ENCODE peak calls at places on chromosomes 12 and 14, in ten cellular contexts. One of them, this sample, is unnamed.

GRCh38 chr12:19018302-19018980 is 111.1 kb upstream of the PLEKHA5 start:
- DNase-seq in CD8-positive, alpha-beta memory T cell: no peak
- DNase-seq in NCI-H774: no peak
- DNase-seq in cerebellar cortex: no peak
- DNase-seq in nephron progenitor cell: no peak
- DNase-seq in ovary: no peak
- DNase-seq in central memory CD8-positive, alpha-beta T cell: no peak
- DNase-seq in right atrium auricular region: no peak
- DNase-seq in lung microvascular endothelial cell: no peak
- DNase-seq in amniotic stem cell: no peak
- DNase-seq in this sample: no peak

GRCh38 chr12:111720457-111720856 is 34.6 kb downstream of the ACAD10 start:
- DNase-seq in CD8-positive, alpha-beta memory T cell: no peak
- DNase-seq in NCI-H774: no peak
- DNase-seq in cerebellar cortex: no peak
- DNase-seq in nephron progenitor cell: no peak
- DNase-seq in ovary: no peak
- DNase-seq in central memory CD8-positive, alpha-beta T cell: no peak
- DNase-seq in right atrium auricular region: no peak
- DNase-seq in lung microvascular endothelial cell: no peak
- DNase-seq in amniotic stem cell: no peak
- DNase-seq in this sample: no peak

GRCh38 chr12:98895086-98895651 is 250.1 kb downstream of the APAF1 start:
- DNase-seq in CD8-positive, alpha-beta memory T cell: no peak
- DNase-seq in NCI-H774: no peak
- DNase-seq in cerebellar cortex: no peak
- DNase-seq in nephron progenitor cell: peak
- DNase-seq in ovary: no peak
- DNase-seq in central memory CD8-positive, alpha-beta T cell: no peak
- DNase-seq in right atrium auricular region: no peak
- DNase-seq in lung microvascular endothelial cell: peak
- DNase-seq in amniotic stem cell: no peak
- DNase-seq in this sample: no peak

GRCh38 chr14:70186826-70187483 is 1.8 kb downstream of the SLC8A3 start:
- DNase-seq in CD8-positive, alpha-beta memory T cell: no peak
- DNase-seq in NCI-H774: no peak
- DNase-seq in cerebellar cortex: peak
- DNase-seq in nephron progenitor cell: peak
- DNase-seq in ovary: no peak
- DNase-seq in central memory CD8-positive, alpha-beta T cell: no peak
- DNase-seq in right atrium auricular region: no peak
- DNase-seq in lung microvascular endothelial cell: peak
- DNase-seq in amniotic stem cell: no peak
- DNase-seq in this sample: no peak

GRCh38 chr12:117005417-117006046 is 93.7 kb downstream of the TESC start:
- DNase-seq in CD8-positive, alpha-beta memory T cell: no peak
- DNase-seq in NCI-H774: no peak
- DNase-seq in cerebellar cortex: no peak
- DNase-seq in nephron progenitor cell: no peak
- DNase-seq in ovary: no peak
- DNase-seq in central memory CD8-positive, alpha-beta T cell: no peak
- DNase-seq in right atrium auricular region: no peak
- DNase-seq in lung microvascular endothelial cell: no peak
- DNase-seq in amniotic stem cell: no peak
- DNase-seq in this sample: no peak

GRCh38 chr12:109291531-109292341 is 17.3 kb downstream of the FOXN4 start:
- DNase-seq in CD8-positive, alpha-beta memory T cell: no peak
- DNase-seq in NCI-H774: peak
- DNase-seq in cerebellar cortex: peak
- DNase-seq in nephron progenitor cell: peak
- DNase-seq in ovary: no peak
- DNase-seq in central memory CD8-positive, alpha-beta T cell: no peak
- DNase-seq in right atrium auricular region: peak
- DNase-seq in lung microvascular endothelial cell: peak
- DNase-seq in amniotic stem cell: no peak
- DNase-seq in this sample: no peak

GRCh38 chr12:104909761-104910160 is 48.3 kb downstream of the SLC41A2 start:
- DNase-seq in CD8-positive, alpha-beta memory T cell: no peak
- DNase-seq in NCI-H774: no peak
- DNase-seq in cerebellar cortex: no peak
- DNase-seq in nephron progenitor cell: no peak
- DNase-seq in ovary: no peak
- DNase-seq in central memory CD8-positive, alpha-beta T cell: no peak
- DNase-seq in right atrium auricular region: no peak
- DNase-seq in lung microvascular endothelial cell: no peak
- DNase-seq in amniotic stem cell: no peak
- DNase-seq in this sample: no peak

GRCh38 chr14:64501326-64502171 is 2.1 kb downstream of the ZBTB25 start:
- DNase-seq in CD8-positive, alpha-beta memory T cell: no peak
- DNase-seq in NCI-H774: no peak
- DNase-seq in cerebellar cortex: peak
- DNase-seq in nephron progenitor cell: peak
- DNase-seq in ovary: peak
- DNase-seq in central memory CD8-positive, alpha-beta T cell: no peak
- DNase-seq in right atrium auricular region: peak
- DNase-seq in lung microvascular endothelial cell: peak
- DNase-seq in amniotic stem cell: no peak
- DNase-seq in this sample: no peak

GRCh38 chr14:61562321-61563161 is 132.8 kb upstream of the HIF1A start:
- DNase-seq in CD8-positive, alpha-beta memory T cell: no peak
- DNase-seq in NCI-H774: no peak
- DNase-seq in cerebellar cortex: no peak
- DNase-seq in nephron progenitor cell: no peak
- DNase-seq in ovary: no peak
- DNase-seq in central memory CD8-positive, alpha-beta T cell: no peak
- DNase-seq in right atrium auricular region: peak
- DNase-seq in lung microvascular endothelial cell: peak
- DNase-seq in amniotic stem cell: peak
- DNase-seq in this sample: peak

GRCh38 chr12:108724054-108724889 is 7.0 kb downstream of the CORO1C start:
- DNase-seq in CD8-positive, alpha-beta memory T cell: no peak
- DNase-seq in NCI-H774: no peak
- DNase-seq in cerebellar cortex: no peak
- DNase-seq in nephron progenitor cell: no peak
- DNase-seq in ovary: no peak
- DNase-seq in central memory CD8-positive, alpha-beta T cell: no peak
- DNase-seq in right atrium auricular region: no peak
- DNase-seq in lung microvascular endothelial cell: peak
- DNase-seq in amniotic stem cell: no peak
- DNase-seq in this sample: no peak

GRCh38 chr12:49923878-49924610 is 20.3 kb upstream of the FAIM2 start:
- DNase-seq in CD8-positive, alpha-beta memory T cell: no peak
- DNase-seq in NCI-H774: no peak
- DNase-seq in cerebellar cortex: no peak
- DNase-seq in nephron progenitor cell: no peak
- DNase-seq in ovary: no peak
- DNase-seq in central memory CD8-positive, alpha-beta T cell: no peak
- DNase-seq in right atrium auricular region: peak
- DNase-seq in lung microvascular endothelial cell: no peak
- DNase-seq in amniotic stem cell: no peak
- DNase-seq in this sample: no peak

GRCh38 chr14:59343585-59343984 is 121.6 kb downstream of the GPR135 start:
- DNase-seq in CD8-positive, alpha-beta memory T cell: no peak
- DNase-seq in NCI-H774: no peak
- DNase-seq in cerebellar cortex: peak
- DNase-seq in nephron progenitor cell: no peak
- DNase-seq in ovary: no peak
- DNase-seq in central memory CD8-positive, alpha-beta T cell: no peak
- DNase-seq in right atrium auricular region: no peak
- DNase-seq in lung microvascular endothelial cell: no peak
- DNase-seq in amniotic stem cell: no peak
- DNase-seq in this sample: no peak

GRCh38 chr12:76519538-76519937 is 40.0 kb downstream of the OSBPL8 start:
- DNase-seq in CD8-positive, alpha-beta memory T cell: no peak
- DNase-seq in NCI-H774: no peak
- DNase-seq in cerebellar cortex: no peak
- DNase-seq in nephron progenitor cell: no peak
- DNase-seq in ovary: no peak
- DNase-seq in central memory CD8-positive, alpha-beta T cell: no peak
- DNase-seq in right atrium auricular region: no peak
- DNase-seq in lung microvascular endothelial cell: peak
- DNase-seq in amniotic stem cell: no peak
- DNase-seq in this sample: no peak

GRCh38 chr12:50059440-50060119 is 2.2 kb downstream of the ASIC1 start:
- DNase-seq in CD8-positive, alpha-beta memory T cell: no peak
- DNase-seq in NCI-H774: no peak
- DNase-seq in cerebellar cortex: no peak
- DNase-seq in nephron progenitor cell: no peak
- DNase-seq in ovary: no peak
- DNase-seq in central memory CD8-positive, alpha-beta T cell: no peak
- DNase-seq in right atrium auricular region: no peak
- DNase-seq in lung microvascular endothelial cell: no peak
- DNase-seq in amniotic stem cell: no peak
- DNase-seq in this sample: no peak

GRCh38 chr14:22926316-22926715 is 2.9 kb downstream of the PRMT5 start:
- DNase-seq in CD8-positive, alpha-beta memory T cell: no peak
- DNase-seq in NCI-H774: no peak
- DNase-seq in cerebellar cortex: no peak
- DNase-seq in nephron progenitor cell: no peak
- DNase-seq in ovary: no peak
- DNase-seq in central memory CD8-positive, alpha-beta T cell: no peak
- DNase-seq in right atrium auricular region: no peak
- DNase-seq in lung microvascular endothelial cell: no peak
- DNase-seq in amniotic stem cell: no peak
- DNase-seq in this sample: no peak

GRCh38 chr12:11812558-11813421 is 163.3 kb downstream of the ETV6 start:
- DNase-seq in CD8-positive, alpha-beta memory T cell: no peak
- DNase-seq in NCI-H774: no peak
- DNase-seq in cerebellar cortex: no peak
- DNase-seq in nephron progenitor cell: peak
- DNase-seq in ovary: no peak
- DNase-seq in central memory CD8-positive, alpha-beta T cell: no peak
- DNase-seq in right atrium auricular region: no peak
- DNase-seq in lung microvascular endothelial cell: peak
- DNase-seq in amniotic stem cell: no peak
- DNase-seq in this sample: no peak

GRCh38 chr12:122909442-122910288 is 13.7 kb upstream of the VPS37B start:
- DNase-seq in CD8-positive, alpha-beta memory T cell: no peak
- DNase-seq in NCI-H774: peak
- DNase-seq in cerebellar cortex: no peak
- DNase-seq in nephron progenitor cell: no peak
- DNase-seq in ovary: no peak
- DNase-seq in central memory CD8-positive, alpha-beta T cell: no peak
- DNase-seq in right atrium auricular region: no peak
- DNase-seq in lung microvascular endothelial cell: peak
- DNase-seq in amniotic stem cell: no peak
- DNase-seq in this sample: no peak

GRCh38 chr14:50447491-50447890 is 50.8 kb upstream of the CDKL1 start:
- DNase-seq in CD8-positive, alpha-beta memory T cell: no peak
- DNase-seq in NCI-H774: no peak
- DNase-seq in cerebellar cortex: no peak
- DNase-seq in nephron progenitor cell: no peak
- DNase-seq in ovary: no peak
- DNase-seq in central memory CD8-positive, alpha-beta T cell: no peak
- DNase-seq in right atrium auricular region: no peak
- DNase-seq in lung microvascular endothelial cell: peak
- DNase-seq in amniotic stem cell: no peak
- DNase-seq in this sample: no peak

GRCh38 chr12:89494411-89495231 is 30.0 kb downstream of the GALNT4 start:
- DNase-seq in CD8-positive, alpha-beta memory T cell: no peak
- DNase-seq in NCI-H774: no peak
- DNase-seq in cerebellar cortex: no peak
- DNase-seq in nephron progenitor cell: no peak
- DNase-seq in ovary: no peak
- DNase-seq in central memory CD8-positive, alpha-beta T cell: no peak
- DNase-seq in right atrium auricular region: no peak
- DNase-seq in lung microvascular endothelial cell: no peak
- DNase-seq in amniotic stem cell: no peak
- DNase-seq in this sample: no peak

GRCh38 chr12:30806989-30807694 is 52.4 kb upstream of the CAPRIN2 start:
- DNase-seq in CD8-positive, alpha-beta memory T cell: no peak
- DNase-seq in NCI-H774: peak
- DNase-seq in cerebellar cortex: peak
- DNase-seq in nephron progenitor cell: peak
- DNase-seq in ovary: no peak
- DNase-seq in central memory CD8-positive, alpha-beta T cell: no peak
- DNase-seq in right atrium auricular region: no peak
- DNase-seq in lung microvascular endothelial cell: peak
- DNase-seq in amniotic stem cell: peak
- DNase-seq in this sample: no peak

GRCh38 chr12:94994312-94994711 is 9.2 kb downstream of the NDUFA12 start:
- DNase-seq in CD8-positive, alpha-beta memory T cell: no peak
- DNase-seq in NCI-H774: no peak
- DNase-seq in cerebellar cortex: no peak
- DNase-seq in nephron progenitor cell: no peak
- DNase-seq in ovary: no peak
- DNase-seq in central memory CD8-positive, alpha-beta T cell: no peak
- DNase-seq in right atrium auricular region: no peak
- DNase-seq in lung microvascular endothelial cell: no peak
- DNase-seq in amniotic stem cell: no peak
- DNase-seq in this sample: no peak

GRCh38 chr14:77322951-77323350 is 2.1 kb downstream of the GSTZ1 start:
- DNase-seq in CD8-positive, alpha-beta memory T cell: no peak
- DNase-seq in NCI-H774: no peak
- DNase-seq in cerebellar cortex: no peak
- DNase-seq in nephron progenitor cell: no peak
- DNase-seq in ovary: no peak
- DNase-seq in central memory CD8-positive, alpha-beta T cell: no peak
- DNase-seq in right atrium auricular region: no peak
- DNase-seq in lung microvascular endothelial cell: no peak
- DNase-seq in amniotic stem cell: no peak
- DNase-seq in this sample: no peak

GRCh38 chr14:72975776-72976175 is 49.5 kb downstream of the DCAF4 start:
- DNase-seq in CD8-positive, alpha-beta memory T cell: no peak
- DNase-seq in NCI-H774: no peak
- DNase-seq in cerebellar cortex: peak
- DNase-seq in nephron progenitor cell: no peak
- DNase-seq in ovary: no peak
- DNase-seq in central memory CD8-positive, alpha-beta T cell: no peak
- DNase-seq in right atrium auricular region: no peak
- DNase-seq in lung microvascular endothelial cell: no peak
- DNase-seq in amniotic stem cell: no peak
- DNase-seq in this sample: no peak

GRCh38 chr12:117718559-117718958 is 250.2 kb downstream of the KSR2 start:
- DNase-seq in CD8-positive, alpha-beta memory T cell: no peak
- DNase-seq in NCI-H774: peak
- DNase-seq in cerebellar cortex: no peak
- DNase-seq in nephron progenitor cell: no peak
- DNase-seq in ovary: no peak
- DNase-seq in central memory CD8-positive, alpha-beta T cell: no peak
- DNase-seq in right atrium auricular region: no peak
- DNase-seq in lung microvascular endothelial cell: no peak
- DNase-seq in amniotic stem cell: no peak
- DNase-seq in this sample: no peak

GRCh38 chr12:109714141-109714912 is 702 bp downstream of the FAM222A start:
- DNase-seq in CD8-positive, alpha-beta memory T cell: peak
- DNase-seq in NCI-H774: no peak
- DNase-seq in cerebellar cortex: peak
- DNase-seq in nephron progenitor cell: peak
- DNase-seq in ovary: peak
- DNase-seq in central memory CD8-positive, alpha-beta T cell: peak
- DNase-seq in right atrium auricular region: no peak
- DNase-seq in lung microvascular endothelial cell: peak
- DNase-seq in amniotic stem cell: no peak
- DNase-seq in this sample: peak

This sample was measured in ascending aorta.